ENCODE peak calls at places on chromosomes 7 and 10, in nine cellular contexts. One of them, this sample, is unnamed.

GRCh38 chr7:70698219-70698832 is 433.6 kb upstream of the GALNT17 start:
- DNase-seq in body of pancreas: peak; percentile 44
- DNase-seq in ovary: no peak
- DNase-seq in thyroid gland: peak; percentile 26
- DNase-seq in HepG2: peak; percentile 38
- DNase-seq in testis: peak; percentile 53
- DNase-seq in IMR-90: peak; percentile 73
- DNase-seq in Peyer's patch: peak; percentile 73
- DNase-seq in prostate gland: peak; percentile 43
- DNase-seq in this sample: peak; percentile 40

GRCh38 chr10:3660753-3661152 is 124.3 kb downstream of the KLF6 start:
- DNase-seq in Peyer's patch: no peak
- DNase-seq in IMR-90: no peak
- DNase-seq in HepG2: no peak
- DNase-seq in testis: no peak
- DNase-seq in thyroid gland: no peak
- DNase-seq in ovary: no peak
- DNase-seq in body of pancreas: no peak
- DNase-seq in prostate gland: no peak
- DNase-seq in this sample: no peak

GRCh38 chr10:113047963-113048781 is 98.1 kb downstream of the TCF7L2 start:
- DNase-seq in prostate gland: no peak
- DNase-seq in thyroid gland: no peak
- DNase-seq in ovary: no peak
- DNase-seq in testis: no peak
- DNase-seq in Peyer's patch: no peak
- DNase-seq in IMR-90: no peak
- DNase-seq in HepG2: no peak
- DNase-seq in body of pancreas: no peak
- DNase-seq in this sample: no peak

GRCh38 chr7:7911339-7911738 is 57.3 kb upstream of the GLCCI1 start:
- DNase-seq in body of pancreas: no peak
- DNase-seq in thyroid gland: no peak
- DNase-seq in ovary: no peak
- DNase-seq in HepG2: peak; percentile 94
- DNase-seq in testis: no peak
- DNase-seq in prostate gland: no peak
- DNase-seq in IMR-90: peak; percentile 61
- DNase-seq in Peyer's patch: no peak
- DNase-seq in this sample: no peak

GRCh38 chr7:155132431-155132830 is 62.3 kb downstream of the HTR5A start:
- DNase-seq in thyroid gland: no peak
- DNase-seq in ovary: no peak
- DNase-seq in IMR-90: no peak
- DNase-seq in HepG2: no peak
- DNase-seq in Peyer's patch: no peak
- DNase-seq in body of pancreas: no peak
- DNase-seq in testis: no peak
- DNase-seq in prostate gland: no peak
- DNase-seq in this sample: no peak

GRCh38 chr10:116201011-116201410 is 72.0 kb downstream of the GFRA1 start:
- DNase-seq in IMR-90: peak; percentile 54
- DNase-seq in testis: no peak
- DNase-seq in HepG2: no peak
- DNase-seq in body of pancreas: no peak
- DNase-seq in thyroid gland: no peak
- DNase-seq in ovary: no peak
- DNase-seq in prostate gland: no peak
- DNase-seq in Peyer's patch: no peak
- DNase-seq in this sample: no peak

GRCh38 chr10:108352771-108353170 is 1188.3 kb upstream of the SORCS1 start:
- DNase-seq in HepG2: no peak
- DNase-seq in thyroid gland: no peak
- DNase-seq in Peyer's patch: no peak
- DNase-seq in IMR-90: no peak
- DNase-seq in ovary: no peak
- DNase-seq in prostate gland: no peak
- DNase-seq in body of pancreas: no peak
- DNase-seq in testis: no peak
- DNase-seq in this sample: no peak

GRCh38 chr7:71323726-71324125 is 191.8 kb downstream of the GALNT17 start:
- DNase-seq in ovary: no peak
- DNase-seq in prostate gland: no peak
- DNase-seq in body of pancreas: no peak
- DNase-seq in IMR-90: no peak
- DNase-seq in thyroid gland: no peak
- DNase-seq in Peyer's patch: no peak
- DNase-seq in testis: no peak
- DNase-seq in HepG2: no peak
- DNase-seq in this sample: no peak

GRCh38 chr10:73910401-73910763 is 550 bp upstream of the PLAU start:
- DNase-seq in HepG2: peak; percentile 65
- DNase-seq in prostate gland: no peak
- DNase-seq in testis: no peak
- DNase-seq in IMR-90: peak; percentile 43
- DNase-seq in thyroid gland: no peak
- DNase-seq in ovary: no peak
- DNase-seq in Peyer's patch: no peak
- DNase-seq in body of pancreas: no peak
- DNase-seq in this sample: no peak

GRCh38 chr10:73907841-73908517 is 3.0 kb upstream of the PLAU start:
- DNase-seq in ovary: no peak
- DNase-seq in body of pancreas: no peak
- DNase-seq in testis: peak; percentile 29
- DNase-seq in thyroid gland: no peak
- DNase-seq in Peyer's patch: no peak
- DNase-seq in prostate gland: no peak
- DNase-seq in IMR-90: peak; percentile 61
- DNase-seq in HepG2: no peak
- DNase-seq in this sample: no peak

GRCh38 chr10:73910764-73911552 is at the start of gene PLAU:
- DNase-seq in body of pancreas: peak; percentile 47
- DNase-seq in IMR-90: peak; percentile 57
- DNase-seq in HepG2: no peak
- DNase-seq in Peyer's patch: peak; percentile 65
- DNase-seq in prostate gland: peak; percentile 25
- DNase-seq in testis: peak; percentile 41
- DNase-seq in thyroid gland: peak; percentile 27
- DNase-seq in ovary: peak; percentile 25
- DNase-seq in this sample: no peak

GRCh38 chr10:73908853-73909611 is 1.9 kb upstream of the PLAU start:
- DNase-seq in thyroid gland: peak; percentile 49
- DNase-seq in testis: no peak
- DNase-seq in HepG2: peak; percentile 35
- DNase-seq in ovary: no peak
- DNase-seq in Peyer's patch: peak; percentile 58
- DNase-seq in prostate gland: no peak
- DNase-seq in IMR-90: peak; percentile 100
- DNase-seq in body of pancreas: no peak
- DNase-seq in this sample: no peak

DNA sequence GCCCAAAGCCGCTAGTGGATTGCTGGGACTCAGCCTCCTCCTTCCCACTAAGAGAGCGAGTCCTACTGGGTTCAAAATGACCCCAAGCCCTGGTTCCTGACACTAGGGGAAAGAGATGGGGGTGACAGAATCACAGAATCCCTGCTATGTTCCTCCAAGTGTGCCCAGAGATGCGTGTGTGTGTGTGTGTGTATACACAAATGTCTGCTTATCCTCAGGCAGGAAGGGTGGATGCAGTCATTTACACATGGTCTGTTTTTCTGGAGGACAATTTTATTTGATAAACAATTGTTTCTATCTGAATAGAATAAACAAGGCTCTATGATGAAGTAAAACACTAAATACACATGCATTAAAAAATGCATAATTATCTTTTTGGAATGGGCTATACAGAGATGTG is 1.2 kb upstream of the PLAU start:
- DNase-seq in prostate gland: no peak
- DNase-seq in HepG2: no peak
- DNase-seq in thyroid gland: no peak
- DNase-seq in body of pancreas: no peak
- DNase-seq in Peyer's patch: no peak
- DNase-seq in IMR-90: no peak
- DNase-seq in ovary: no peak
- DNase-seq in testis: no peak
- DNase-seq in this sample: no peak
- H3K27ac ChIP-seq in prostate gland: no peak overlapping the region
- H3K27ac ChIP-seq in HepG2: no peak overlapping the region
- H3K27ac ChIP-seq in thyroid gland: peak overlapping the region; percentile 17
- H3K27ac ChIP-seq in body of pancreas: peak overlapping the region; percentile 1
- H3K27ac ChIP-seq in Peyer's patch: peak overlapping the region; percentile 86
- H3K27ac ChIP-seq in IMR-90: peak overlapping the region; percentile 91
- H3K27ac ChIP-seq in ovary: no peak overlapping the region
- H3K27ac ChIP-seq in testis: no peak overlapping the region
- H3K27ac ChIP-seq in this sample: no peak overlapping the region

DNA sequence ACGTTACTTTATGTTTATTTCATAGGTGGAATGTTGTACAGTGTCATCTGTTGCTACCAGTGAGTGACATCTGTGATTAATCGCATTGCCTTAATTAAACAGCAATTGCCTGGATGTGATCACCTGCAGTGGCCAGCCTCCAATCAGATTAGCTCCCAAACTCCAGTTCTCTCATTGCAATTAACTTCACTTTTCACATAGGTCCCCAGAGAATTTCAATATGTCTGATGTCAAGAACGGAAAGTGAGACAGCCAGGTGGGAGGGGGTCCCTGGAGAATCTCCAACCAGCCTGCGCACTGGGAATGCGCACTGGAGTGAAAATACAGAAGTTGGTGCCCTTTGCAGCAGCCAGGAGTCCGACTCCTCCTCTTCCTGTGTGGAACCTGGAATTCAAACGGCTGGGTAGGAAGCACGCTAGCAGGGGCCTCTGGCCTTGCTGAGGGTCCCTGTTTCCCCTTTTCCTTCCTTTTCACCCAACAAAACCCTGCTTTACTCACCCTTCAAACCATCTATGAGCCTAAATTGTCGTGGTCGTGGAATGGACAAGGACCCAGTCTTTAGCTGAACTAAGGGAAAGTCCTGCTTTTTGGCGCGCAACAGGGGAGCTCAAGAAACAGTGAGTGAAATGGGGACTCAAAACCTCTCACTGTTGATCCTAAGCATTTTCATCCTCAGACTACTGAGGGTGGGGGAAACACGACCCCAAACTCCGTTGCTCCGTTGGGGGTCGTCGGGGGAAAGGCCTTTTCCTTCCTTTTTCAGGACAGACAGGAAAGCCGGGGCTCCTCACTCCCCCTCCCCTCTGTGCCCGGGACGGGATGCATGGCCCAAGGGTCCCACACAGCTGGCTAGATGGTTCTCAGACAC is 1355.5 kb upstream of the LRRTM3 start:
- DNase-seq in HepG2: peak; percentile 67
- DNase-seq in ovary: peak; percentile 46
- DNase-seq in Peyer's patch: peak; percentile 60
- DNase-seq in prostate gland: peak; percentile 7
- DNase-seq in IMR-90: peak; percentile 16
- DNase-seq in body of pancreas: peak; percentile 70
- DNase-seq in thyroid gland: peak; percentile 35
- DNase-seq in testis: peak; percentile 76
- DNase-seq in this sample: peak; percentile 19
- TF ChIP-seq POLR2A in HepG2: peak; percentile 83
- TF ChIP-seq POLR2A in ovary: no peak
- TF ChIP-seq POLR2A in Peyer's patch: no peak
- TF ChIP-seq POLR2A in prostate gland: no peak
- TF ChIP-seq POLR2A in IMR-90: no peak
- TF ChIP-seq POLR2A in body of pancreas: peak; percentile 52
- TF ChIP-seq POLR2A in thyroid gland: peak; percentile 27
- TF ChIP-seq POLR2A in testis: no peak
- TF ChIP-seq POLR2A in this sample: no peak

GRCh38 chr7:363626-364025 is 73.7 kb downstream of the FOXL3 start:
- DNase-seq in thyroid gland: no peak
- DNase-seq in prostate gland: no peak
- DNase-seq in testis: no peak
- DNase-seq in IMR-90: no peak
- DNase-seq in HepG2: no peak
- DNase-seq in ovary: no peak
- DNase-seq in Peyer's patch: no peak
- DNase-seq in body of pancreas: peak; percentile 4
- DNase-seq in this sample: no peak

GRCh38 chr7:361680-362415 is 71.9 kb downstream of the FOXL3 start:
- DNase-seq in ovary: no peak
- DNase-seq in Peyer's patch: no peak
- DNase-seq in HepG2: no peak
- DNase-seq in IMR-90: no peak
- DNase-seq in body of pancreas: no peak
- DNase-seq in prostate gland: no peak
- DNase-seq in thyroid gland: no peak
- DNase-seq in testis: no peak
- DNase-seq in this sample: no peak

GRCh38 chr7:360454-361100 is 70.6 kb downstream of the FOXL3 start:
- DNase-seq in testis: no peak
- DNase-seq in Peyer's patch: no peak
- DNase-seq in thyroid gland: no peak
- DNase-seq in HepG2: no peak
- DNase-seq in ovary: no peak
- DNase-seq in prostate gland: no peak
- DNase-seq in IMR-90: no peak
- DNase-seq in body of pancreas: peak; percentile 4
- DNase-seq in this sample: no peak

GRCh38 chr7:364536-364935 is 74.6 kb downstream of the FOXL3 start:
- DNase-seq in thyroid gland: no peak
- DNase-seq in Peyer's patch: no peak
- DNase-seq in prostate gland: no peak
- DNase-seq in ovary: no peak
- DNase-seq in HepG2: no peak
- DNase-seq in body of pancreas: peak; percentile 3
- DNase-seq in IMR-90: no peak
- DNase-seq in testis: no peak
- DNase-seq in this sample: no peak

DNA sequence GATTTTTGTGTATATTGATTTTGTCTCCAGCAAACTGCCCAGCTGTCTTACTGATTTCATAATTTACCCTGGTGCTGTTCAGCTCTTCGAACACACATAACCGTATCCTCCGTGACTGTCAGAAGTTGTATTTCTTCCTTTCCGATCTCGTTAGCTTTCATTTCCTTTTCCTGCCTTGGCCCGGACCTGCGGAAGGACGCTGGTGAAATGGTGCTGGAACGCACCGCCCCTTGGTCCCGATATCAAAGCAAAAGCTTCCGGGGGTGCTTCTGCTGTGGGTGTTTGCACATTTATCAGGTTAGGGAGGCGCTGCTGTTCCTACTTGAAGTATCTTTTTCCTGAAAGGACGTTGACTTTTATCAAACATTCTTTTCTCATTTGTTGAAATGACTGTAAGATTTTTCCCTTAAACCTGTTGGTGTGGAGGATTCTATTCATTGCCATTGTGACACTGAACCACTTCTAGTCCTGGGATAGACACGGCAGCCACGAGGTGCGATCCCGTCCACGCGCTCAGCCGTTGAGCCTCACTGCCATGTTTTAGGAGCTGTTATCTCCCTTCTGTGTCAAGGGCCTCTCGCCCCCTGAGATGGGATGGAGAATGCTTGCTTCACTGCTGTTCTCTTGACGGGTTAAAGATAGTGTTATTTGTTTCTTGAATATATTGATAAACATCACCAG is 72.6 kb downstream of the FOXL3 start:
- DNase-seq in prostate gland: no peak
- DNase-seq in testis: peak; percentile 68
- DNase-seq in ovary: no peak
- DNase-seq in HepG2: no peak
- DNase-seq in thyroid gland: no peak
- DNase-seq in body of pancreas: peak; percentile 57
- DNase-seq in IMR-90: peak; percentile 4
- DNase-seq in Peyer's patch: peak; percentile 72
- DNase-seq in this sample: peak; percentile 27
- H3K27ac ChIP-seq in prostate gland: peak overlapping the region; percentile 47
- H3K27ac ChIP-seq in testis: no peak overlapping the region
- H3K27ac ChIP-seq in ovary: no peak overlapping the region
- H3K27ac ChIP-seq in HepG2: no peak overlapping the region
- H3K27ac ChIP-seq in thyroid gland: no peak overlapping the region
- H3K27ac ChIP-seq in body of pancreas: no peak overlapping the region
- H3K27ac ChIP-seq in IMR-90: no peak overlapping the region
- H3K27ac ChIP-seq in Peyer's patch: no peak overlapping the region
- H3K27ac ChIP-seq in this sample: no peak overlapping the region

DNA sequence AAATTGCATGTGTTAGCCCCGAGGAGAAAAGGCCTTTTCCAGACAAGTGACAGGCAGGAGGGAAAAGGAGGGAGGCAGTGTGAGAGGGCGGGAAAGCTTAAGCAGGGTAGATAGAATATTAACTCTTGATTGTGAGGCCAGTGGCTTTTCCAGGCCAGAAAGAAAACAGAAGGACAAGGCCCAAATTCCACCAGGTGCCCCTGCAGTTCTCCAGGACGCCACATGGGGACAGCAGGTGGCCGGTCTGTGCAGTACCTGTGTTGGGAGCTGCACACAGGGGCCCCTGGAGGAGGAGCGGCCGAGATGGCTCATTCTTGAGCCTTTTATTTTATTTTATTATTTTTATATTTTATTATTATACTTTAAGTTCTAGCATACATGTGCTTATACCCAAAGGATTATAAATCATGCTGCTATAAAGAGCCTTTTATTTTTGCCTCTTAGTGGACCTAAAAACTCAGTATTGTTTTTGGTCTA is 141.3 kb upstream of the KLF14 start:
- DNase-seq in Peyer's patch: peak; percentile 78
- DNase-seq in ovary: peak; percentile 48
- DNase-seq in thyroid gland: peak; percentile 82
- DNase-seq in IMR-90: peak; percentile 44
- DNase-seq in body of pancreas: peak; percentile 75
- DNase-seq in prostate gland: no peak
- DNase-seq in testis: peak; percentile 65
- DNase-seq in HepG2: peak; percentile 54
- DNase-seq in this sample: peak; percentile 68
- TF ChIP-seq POLR2A in Peyer's patch: peak; percentile 14
- TF ChIP-seq POLR2A in ovary: no peak
- TF ChIP-seq POLR2A in thyroid gland: no peak
- TF ChIP-seq POLR2A in IMR-90: peak; percentile 26
- TF ChIP-seq POLR2A in body of pancreas: no peak
- TF ChIP-seq POLR2A in prostate gland: no peak
- TF ChIP-seq POLR2A in testis: no peak
- TF ChIP-seq POLR2A in HepG2: no peak
- TF ChIP-seq POLR2A in this sample: no peak

This sample was measured in adrenal gland.